ENCODE peak calls at places on chromosome 12, in nine cellular contexts. H, U, K, W, V, A, Q, N and B are unnamed samples.

GRCh38 chr12:110280784-110281548 is at the start of gene ATP2A2:
- DNase-seq in H (peak; percentile 85), U (peak; percentile 89), K (peak; percentile 76), W (peak; percentile 86), V (peak; percentile 55), A (peak; percentile 87), Q (peak; percentile 94), N (peak; percentile 85), B (peak; percentile 92)

GRCh38 chr12:69779928-69780327 is 41.3 kb downstream of the RAB3IP start:
- DNase-seq in H (peak; percentile 10), U (peak; percentile 72), K (peak; percentile 56), W (peak; percentile 42), V (no peak), A (peak; percentile 34), Q (no peak), N (no peak), B (peak; percentile 11)

GRCh38 chr12:113007166-113007565 is 28.8 kb downstream of the OAS2 start:
- DNase-seq in H (peak; percentile 18), U (no peak), K (peak; percentile 71), W (peak; percentile 91), V (no peak), A (peak; percentile 77), Q (no peak), N (no peak), B (no peak)

GRCh38 chr12:133058203-133059125 is 21.2 kb downstream of the ZNF84 start:
- DNase-seq in H (peak; percentile 2), U (no peak), K (no peak), W (no peak), V (no peak), A (peak; percentile 6), Q (no peak), N (no peak), B (no peak)

GRCh38 chr12:87848248-87848868 is 180.8 kb downstream of the C12orf50 start:
- DNase-seq in H (peak; percentile 82), U (peak; percentile 11), K (peak; percentile 67), W (peak; percentile 82), V (peak; percentile 58), A (peak; percentile 48), Q (no peak), N (no peak), B (peak; percentile 22)

GRCh38 chr12:92396647-92397258 is 251.1 kb upstream of the BTG1 start:
- DNase-seq in H (peak; percentile 58), U (no peak), K (peak; percentile 63), W (peak; percentile 61), V (no peak), A (peak; percentile 93), Q (no peak), N (no peak), B (peak; percentile 74)

GRCh38 chr12:71626098-71626497 is 37.5 kb downstream of the ZFC3H1 start:
- DNase-seq in H (no peak), U (no peak), K (no peak), W (no peak), V (no peak), A (no peak), Q (no peak), N (no peak), B (no peak)

GRCh38 chr12:63948211-63948610 is 103.7 kb downstream of the SRGAP1 start:
- DNase-seq in H (no peak), U (no peak), K (no peak), W (peak; percentile 36), V (no peak), A (no peak), Q (no peak), N (no peak), B (no peak)

GRCh38 chr12:55737581-55738112 is 5.3 kb upstream of the GDF11 start:
- DNase-seq in H (no peak), U (peak; percentile 62), K (no peak), W (no peak), V (no peak), A (no peak), Q (no peak), N (no peak), B (no peak)

GRCh38 chr12:82510386-82510785 is 152.1 kb downstream of the METTL25 start:
- DNase-seq in H (no peak), U (no peak), K (no peak), W (no peak), V (no peak), A (no peak), Q (no peak), N (no peak), B (no peak)

GRCh38 chr12:58487280-58488141 is 432.8 kb downstream of the LRIG3 start:
- DNase-seq in H (peak; percentile 53), U (no peak), K (peak; percentile 63), W (peak; percentile 71), V (no peak), A (no peak), Q (no peak), N (no peak), B (no peak)

GRCh38 chr12:102760322-102760721 is 156.7 kb downstream of the PAH start:
- DNase-seq in H (no peak), U (no peak), K (no peak), W (no peak), V (no peak), A (no peak), Q (no peak), N (no peak), B (no peak)

GRCh38 chr12:45849289-45849688 is 119.8 kb downstream of the ARID2 start:
- DNase-seq in H (peak; percentile 31), U (no peak), K (no peak), W (no peak), V (no peak), A (no peak), Q (no peak), N (no peak), B (no peak)

GRCh38 chr12:132474237-132474741 is 15.7 kb upstream of the FBRSL1 start:
- DNase-seq in H (no peak), U (no peak), K (no peak), W (no peak), V (no peak), A (no peak), Q (no peak), N (no peak), B (no peak)

GRCh38 chr12:117155278-117156060 is 34.8 kb downstream of the FBXO21 start:
- DNase-seq in H (peak; percentile 11), U (peak; percentile 97), K (no peak), W (peak; percentile 37), V (no peak), A (peak; percentile 80), Q (no peak), N (peak; percentile 27), B (peak; percentile 94)

GRCh38 chr12:32217354-32218310 is 111.0 kb downstream of the BICD1 start:
- DNase-seq in H (peak; percentile 85), U (no peak), K (peak; percentile 75), W (peak; percentile 59), V (peak; percentile 32), A (peak; percentile 83), Q (no peak), N (peak; percentile 33), B (peak; percentile 58)

DNA sequence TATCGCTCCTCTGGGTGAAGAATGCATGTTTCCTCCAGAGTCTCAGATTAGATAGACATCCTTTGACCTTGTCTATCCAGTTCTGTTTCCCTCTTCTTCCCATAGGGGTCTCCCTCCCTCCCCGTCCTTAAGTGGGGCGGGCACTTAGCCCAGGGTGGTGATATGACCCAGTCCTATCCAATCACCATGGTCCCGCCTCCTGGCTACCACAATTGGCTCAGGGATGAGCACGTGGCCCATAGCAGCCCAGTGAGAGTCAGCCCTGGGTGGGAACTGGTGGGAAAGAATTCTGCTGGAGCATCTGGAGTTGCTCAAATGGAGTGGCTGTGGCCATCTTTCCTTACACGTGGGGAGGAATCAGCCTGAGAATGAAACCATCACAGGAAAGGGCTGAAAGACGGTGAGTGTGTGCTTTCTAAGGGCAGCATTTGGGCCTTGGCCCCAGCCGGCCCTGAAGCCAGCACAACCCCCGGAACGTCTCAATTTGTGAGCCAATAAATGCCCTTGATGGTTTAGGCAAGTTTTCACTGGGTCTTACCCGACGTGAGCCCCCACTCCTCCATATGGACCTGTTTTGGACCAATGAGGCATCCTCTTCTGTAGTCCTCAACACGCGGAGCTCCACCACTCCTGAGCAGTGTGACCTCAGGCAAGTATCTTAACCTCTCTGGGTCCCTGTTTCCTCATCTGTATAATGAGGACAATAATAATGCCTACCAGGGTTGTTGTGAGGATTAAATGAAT is 14.3 kb upstream of the MLXIP start:
- DNase-seq in H (peak; percentile 90), U (peak; percentile 88), K (peak; percentile 98), W (peak; percentile 92), V (no peak), A (peak; percentile 37), Q (peak; percentile 85), N (peak; percentile 90), B (peak; percentile 77)
- TF ChIP-seq CTCF in H (peak; percentile 39), U (peak; percentile 58), K (peak; percentile 73), W (peak; percentile 54), V (peak; percentile 47), A (peak; percentile 21), Q (no peak), N (no peak), B (no peak)

GRCh38 chr12:17097674-17098073 is 491.7 kb upstream of the LMO3 start:
- DNase-seq in H (peak; percentile 3), U (no peak), K (no peak), W (no peak), V (no peak), A (no peak), Q (no peak), N (no peak), B (no peak)
- TF ChIP-seq CTCF in H (no peak), U (no peak), K (no peak), W (no peak), V (no peak), A (no peak), Q (no peak), N (no peak), B (no peak)

DNA sequence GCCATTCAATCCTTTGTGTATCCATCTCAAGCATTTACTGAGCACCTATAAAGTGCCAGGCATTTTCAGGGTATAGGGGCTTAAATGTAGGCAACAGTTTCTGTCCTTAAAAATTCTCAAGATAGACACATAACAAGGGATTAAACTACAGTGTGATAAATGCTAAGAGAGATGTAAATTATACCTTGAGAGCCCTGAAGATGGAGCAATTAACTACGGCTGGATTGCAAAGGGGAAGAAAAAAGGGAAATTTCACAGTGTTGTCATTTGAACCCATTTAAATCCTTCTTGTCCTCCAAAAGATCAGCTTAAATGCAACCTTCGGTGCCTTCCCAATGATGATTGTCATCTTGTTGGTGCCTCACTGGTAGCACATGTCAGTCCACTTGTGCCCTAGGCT is 11.5 kb upstream of the IL26 start:
- DNase-seq in H (no peak), U (no peak), K (no peak), W (no peak), V (no peak), A (no peak), Q (no peak), N (no peak), B (no peak)
- TF ChIP-seq CTCF in H (peak; percentile 34), U (no peak), K (peak; percentile 29), W (peak; percentile 12), V (peak; percentile 31), A (peak; percentile 23), Q (no peak), N (no peak), B (no peak)

DNA sequence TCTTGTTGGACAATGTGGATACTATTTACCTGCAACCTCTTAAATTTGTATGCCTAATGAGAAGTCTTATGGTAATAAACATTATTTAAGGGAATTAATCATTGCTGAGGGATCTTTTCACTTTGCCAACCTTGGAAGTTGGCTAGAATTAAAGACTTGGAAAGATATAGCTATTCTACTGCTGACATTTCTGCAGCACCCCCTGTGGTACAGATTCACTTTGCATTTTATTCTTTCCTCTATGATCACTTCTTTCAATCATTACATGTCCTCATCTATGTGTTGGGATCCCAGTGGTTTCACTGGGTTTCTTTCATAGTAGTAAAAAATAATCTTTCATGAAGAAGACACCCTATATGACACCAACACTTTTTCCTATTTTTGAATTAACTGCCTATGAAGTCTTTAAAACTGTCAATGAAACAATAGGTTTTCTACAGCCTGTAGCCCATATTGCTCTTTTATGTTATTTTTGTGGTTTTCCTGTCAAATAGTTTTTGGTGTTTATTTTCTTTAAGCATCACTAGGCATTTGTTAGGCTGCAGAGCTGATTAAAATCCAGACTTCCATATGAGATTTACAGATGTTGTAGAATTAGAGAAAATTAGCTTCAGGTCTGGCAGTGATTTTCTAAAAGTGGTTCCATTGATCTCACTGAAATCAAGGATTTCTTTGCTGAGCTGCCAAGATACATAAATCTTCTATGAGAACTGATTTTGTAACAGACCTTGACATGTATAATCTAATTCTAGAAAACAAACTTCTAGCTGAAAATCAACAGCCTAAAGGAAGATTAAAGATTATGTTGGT is 256.1 kb downstream of the NAV3 start:
- DNase-seq in H (peak; percentile 12), U (no peak), K (no peak), W (peak; percentile 19), V (no peak), A (no peak), Q (no peak), N (no peak), B (no peak)
- TF ChIP-seq CTCF in H (no peak), U (no peak), K (peak; percentile 38), W (peak; percentile 42), V (peak; percentile 27), A (peak; percentile 9), Q (no peak), N (no peak), B (no peak)